ENCODE peak calls at places on chromosomes 7 and 10, in five cellular contexts. One of them, this sample, is unnamed.
A peak's percentile ranks its signal among the peaks of the same experiment; 100 is the strongest.

GRCh38 chr10:30691601-30692015 is 62.1 kb upstream of the LYZL2 start:
- DNase-seq in naive thymus-derived CD8-positive, alpha-beta T cell: no peak
- DNase-seq in PC-9: no peak
- DNase-seq in 8988T: no peak
- DNase-seq in GM20000: no peak
- DNase-seq in this sample: no peak

GRCh38 chr10:33161550-33162247 is 172.8 kb downstream of the NRP1 start:
- DNase-seq in naive thymus-derived CD8-positive, alpha-beta T cell: no peak
- DNase-seq in PC-9: no peak
- DNase-seq in 8988T: no peak
- DNase-seq in GM20000: no peak
- DNase-seq in this sample: no peak

GRCh38 chr7:138954545-138955475 is 26.4 kb downstream of the KIAA1549 start:
- DNase-seq in naive thymus-derived CD8-positive, alpha-beta T cell: no peak
- DNase-seq in PC-9: no peak
- DNase-seq in 8988T: no peak
- DNase-seq in GM20000: no peak
- DNase-seq in this sample: no peak

GRCh38 chr10:3395487-3395886 is 222.9 kb upstream of the PITRM1 start:
- DNase-seq in naive thymus-derived CD8-positive, alpha-beta T cell: no peak
- DNase-seq in PC-9: peak; percentile 2
- DNase-seq in 8988T: no peak
- DNase-seq in GM20000: no peak
- DNase-seq in this sample: no peak

GRCh38 chr7:47254081-47255006 is 327.6 kb downstream of the TNS3 start:
- DNase-seq in naive thymus-derived CD8-positive, alpha-beta T cell: peak; percentile 27
- DNase-seq in PC-9: peak; percentile 79
- DNase-seq in 8988T: peak; percentile 52
- DNase-seq in GM20000: peak; percentile 90
- DNase-seq in this sample: no peak

GRCh38 chr7:41708621-41709358 is 5.9 kb upstream of the INHBA start:
- DNase-seq in naive thymus-derived CD8-positive, alpha-beta T cell: no peak
- DNase-seq in PC-9: no peak
- DNase-seq in 8988T: no peak
- DNase-seq in GM20000: no peak
- DNase-seq in this sample: no peak

GRCh38 chr7:47776335-47776734 is 171.9 kb downstream of the PKD1L1 start:
- DNase-seq in naive thymus-derived CD8-positive, alpha-beta T cell: no peak
- DNase-seq in PC-9: no peak
- DNase-seq in 8988T: no peak
- DNase-seq in GM20000: no peak
- DNase-seq in this sample: no peak

GRCh38 chr10:72027498-72027897 is 60.9 kb downstream of the SPOCK2 start:
- DNase-seq in naive thymus-derived CD8-positive, alpha-beta T cell: no peak
- DNase-seq in PC-9: peak; percentile 57
- DNase-seq in 8988T: no peak
- DNase-seq in GM20000: no peak
- DNase-seq in this sample: no peak

GRCh38 chr7:134444198-134444960 is 14.5 kb downstream of the AKR1B1 start:
- DNase-seq in naive thymus-derived CD8-positive, alpha-beta T cell: no peak
- DNase-seq in PC-9: no peak
- DNase-seq in 8988T: no peak
- DNase-seq in GM20000: no peak
- DNase-seq in this sample: no peak

GRCh38 chr10:50988792-50989191 is 85.5 kb upstream of the PRKG1 start:
- DNase-seq in naive thymus-derived CD8-positive, alpha-beta T cell: no peak
- DNase-seq in PC-9: no peak
- DNase-seq in 8988T: no peak
- DNase-seq in GM20000: peak; percentile 33
- DNase-seq in this sample: no peak